ENCODE peak calls at places on chromosomes 5 and 9, in five cellular contexts. W is SJSA1, C is body of pancreas, H is pancreas, Z is mesenchymal stem cell. X is an unnamed sample.

GRCh38 chr5:14251733-14252132 is 108.6 kb downstream of the TRIO start:
- DNase-seq in W (no peak), C (no peak), H (no peak), Z (no peak), X (no peak)

GRCh38 chr9:89969156-89969566 is 364.3 kb downstream of the GADD45G start:
- DNase-seq in W (no peak), C (no peak), H (no peak), Z (peak), X (no peak)

GRCh38 chr5:74478328-74478727 is 162.2 kb downstream of the ENC1 start:
- DNase-seq in W (no peak), C (no peak), H (no peak), Z (no peak), X (no peak)

GRCh38 chr9:117734082-117734481 is 29.9 kb downstream of the TLR4 start:
- DNase-seq in W (no peak), C (no peak), H (no peak), Z (no peak), X (no peak)

GRCh38 chr5:78568212-78568611 is 80.4 kb downstream of the LHFPL2 start:
- DNase-seq in W (no peak), C (no peak), H (no peak), Z (no peak), X (no peak)

GRCh38 chr5:170296935-170297588 is 515 bp downstream of the LCP2 start:
- DNase-seq in W (no peak), C (no peak), H (no peak), Z (no peak), X (no peak)

GRCh38 chr9:125521462-125522327 is 185.3 kb downstream of the MAPKAP1 start:
- DNase-seq in W (peak), C (no peak), H (no peak), Z (peak), X (peak)

GRCh38 chr5:117892360-117892759 is 1096.0 kb downstream of the DTWD2 start:
- DNase-seq in W (no peak), C (no peak), H (no peak), Z (no peak), X (no peak)

GRCh38 chr9:95507456-95508241 is 9.1 kb downstream of the PTCH1 start:
- DNase-seq in W (peak), C (peak), H (no peak), Z (peak), X (peak)

GRCh38 chr5:1411099-1411498 is 34.1 kb downstream of the SLC6A3 start:
- DNase-seq in W (no peak), C (no peak), H (peak), Z (no peak), X (no peak)

GRCh38 chr5:43073597-43074546 is 33.8 kb upstream of the ANXA2R start:
- DNase-seq in W (peak), C (no peak), H (no peak), Z (peak), X (peak)

GRCh38 chr5:94517490-94518108 is 100.8 kb downstream of the KIAA0825 start:
- DNase-seq in W (no peak), C (no peak), H (no peak), Z (no peak), X (no peak)

GRCh38 chr9:86614871-86615849 is 260.9 kb upstream of the TUT7 start:
- DNase-seq in W (peak), C (peak), H (no peak), Z (no peak), X (no peak)

GRCh38 chr5:58937031-58937681 is 354.3 kb downstream of the RAB3C start:
- DNase-seq in W (no peak), C (no peak), H (no peak), Z (no peak), X (no peak)

GRCh38 chr5:58932057-58932594 is 349.3 kb downstream of the RAB3C start:
- DNase-seq in W (no peak), C (no peak), H (no peak), Z (no peak), X (no peak)

GRCh38 chr5:58938568-58939424 is 355.9 kb downstream of the RAB3C start:
- DNase-seq in W (no peak), C (no peak), H (no peak), Z (no peak), X (no peak)

GRCh38 chr5:58933891-58934628 is 351.2 kb downstream of the RAB3C start:
- DNase-seq in W (no peak), C (no peak), H (no peak), Z (no peak), X (no peak)

GRCh38 chr5:58934629-58935097 is 351.8 kb downstream of the RAB3C start:
- DNase-seq in W (no peak), C (no peak), H (no peak), Z (no peak), X (no peak)
- H3K27ac ChIP-seq in W (no peak), C (no peak), H (no peak), Z (no peak), X (no peak)

GRCh38 chr5:147483197-147483790 is 26.6 kb downstream of the DPYSL3 start:
- DNase-seq in W (no peak), C (no peak), H (no peak), Z (no peak), X (no peak)

GRCh38 chr5:147483961-147484707 is 25.7 kb downstream of the DPYSL3 start:
- DNase-seq in W (peak), C (peak), H (no peak), Z (peak), X (no peak)

GRCh38 chr5:147484708-147485020 is 25.2 kb downstream of the DPYSL3 start:
- DNase-seq in W (no peak), C (no peak), H (no peak), Z (peak), X (no peak)

GRCh38 chr5:147485814-147486213 is 24.1 kb downstream of the DPYSL3 start:
- DNase-seq in W (no peak), C (no peak), H (no peak), Z (no peak), X (no peak)

DNA sequence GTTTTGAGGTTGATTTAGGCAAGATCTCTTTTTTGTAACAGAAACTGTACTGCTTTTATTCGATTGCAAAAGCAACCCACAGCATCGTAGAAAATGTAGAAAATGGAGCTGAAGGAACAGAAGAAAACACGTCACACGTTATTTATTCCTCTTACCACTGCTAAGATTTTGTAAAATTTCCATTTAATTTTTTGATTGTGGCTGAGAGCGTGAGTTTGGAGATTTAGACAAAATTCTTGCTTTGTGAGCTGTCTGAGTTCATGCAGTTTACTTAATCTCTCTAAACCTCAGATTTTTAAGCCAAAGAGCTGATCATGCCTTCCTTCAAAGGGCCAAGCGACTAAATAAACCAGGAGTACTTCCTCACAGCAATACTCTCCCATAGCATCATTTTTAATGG is 24.8 kb downstream of the DPYSL3 start:
- DNase-seq in W (no peak), C (no peak), H (no peak), Z (peak), X (no peak)
- H3K27ac ChIP-seq in W (peak), C (no peak), H (no peak), Z (no peak), X (no peak)

DNA sequence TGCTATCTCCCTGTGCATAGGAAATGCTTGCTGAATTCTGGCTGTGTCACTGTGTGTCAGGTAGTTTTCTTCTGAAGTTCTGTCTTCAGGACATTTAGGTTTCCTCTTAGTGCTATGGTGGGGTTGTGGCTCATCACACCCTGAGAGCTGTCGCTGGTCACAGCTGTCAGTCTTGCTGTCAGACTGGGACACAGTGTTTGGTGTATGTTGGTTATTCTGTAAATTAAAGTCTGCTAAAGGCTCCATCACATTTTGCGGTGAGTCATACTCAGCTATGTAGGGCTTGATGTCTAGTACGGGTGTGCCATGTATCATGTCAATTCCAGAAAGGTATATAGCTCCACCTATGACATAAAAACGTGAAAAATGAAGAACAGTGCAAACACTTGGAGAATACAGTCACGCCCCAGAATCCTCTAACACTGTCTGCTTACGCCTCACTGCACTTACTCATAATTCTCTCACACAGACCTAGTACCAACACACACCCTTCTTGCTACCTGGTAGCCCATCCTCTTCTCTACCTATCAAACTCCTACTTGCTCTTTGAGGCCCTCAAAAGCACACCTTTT is 11.9 kb downstream of the TRMO start:
- DNase-seq in W (no peak), C (no peak), H (no peak), Z (no peak), X (no peak)
- H3K27ac ChIP-seq in W (no peak), C (no peak), H (no peak), Z (no peak), X (no peak)

DNA sequence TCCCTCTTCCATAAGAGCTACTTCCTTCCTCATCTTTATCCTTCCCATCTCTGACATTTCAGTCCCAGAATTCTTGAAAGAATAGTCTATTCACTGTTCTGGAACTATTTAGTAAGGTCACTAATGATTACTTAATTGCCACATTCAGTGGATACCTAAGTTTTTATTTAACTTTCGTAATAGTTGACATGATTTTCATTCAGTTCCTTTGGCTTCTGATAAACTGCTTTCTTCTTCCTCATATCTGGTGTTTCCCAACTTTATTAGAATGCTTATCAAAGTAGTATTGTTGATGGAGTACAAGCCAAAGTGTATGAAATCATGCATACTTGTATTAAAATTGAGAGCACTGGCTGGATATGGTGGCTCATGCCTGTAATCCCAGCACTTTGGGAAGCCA is 10.8 kb downstream of the UBE2D2 start:
- DNase-seq in W (no peak), C (no peak), H (no peak), Z (no peak), X (no peak)
- H3K27ac ChIP-seq in W (no peak), C (no peak), H (no peak), Z (no peak), X (no peak)

GRCh38 chr5:80213467-80213866 is 42.4 kb downstream of the SERINC5 start:
- DNase-seq in W (no peak), C (no peak), H (no peak), Z (no peak), X (no peak)

GRCh38 chr5:80211292-80211691 is 44.6 kb downstream of the SERINC5 start:
- DNase-seq in W (no peak), C (no peak), H (no peak), Z (no peak), X (no peak)

GRCh38 chr5:80215523-80215922 is 40.3 kb downstream of the SERINC5 start:
- DNase-seq in W (no peak), C (no peak), H (no peak), Z (no peak), X (no peak)

GRCh38 chr5:80210014-80210413 is 45.8 kb downstream of the SERINC5 start:
- DNase-seq in W (no peak), C (no peak), H (no peak), Z (no peak), X (no peak)

DNA sequence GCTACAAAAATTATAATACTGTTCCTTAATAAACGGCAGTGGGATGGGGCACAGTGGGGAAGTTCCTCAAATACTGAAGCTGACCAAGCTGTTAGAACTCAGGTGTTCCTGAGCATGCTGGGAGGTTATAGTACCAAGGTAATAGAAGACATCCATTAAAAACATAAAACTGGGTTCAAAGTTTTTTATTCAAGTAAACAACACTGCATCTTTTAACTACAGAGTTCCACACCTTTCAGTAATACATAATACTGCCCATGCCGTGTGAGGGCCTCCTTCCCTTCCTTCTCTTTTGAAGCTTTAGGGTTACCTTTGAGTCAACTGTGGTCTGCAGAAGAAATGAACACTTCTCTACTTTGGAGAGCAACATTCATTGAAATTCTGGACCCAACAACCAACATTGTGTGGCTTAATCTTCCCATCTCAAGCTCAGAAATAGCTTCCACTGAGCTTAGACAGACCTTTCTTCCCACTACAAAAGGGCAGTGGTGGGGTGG is 43.6 kb downstream of the SERINC5 start:
- DNase-seq in W (no peak), C (no peak), H (no peak), Z (no peak), X (no peak)
- H3K27ac ChIP-seq in W (no peak), C (no peak), H (no peak), Z (no peak), X (no peak)

GRCh38 chr5:56319281-56320242 is 86.4 kb upstream of the ANKRD55 start:
- DNase-seq in W (peak), C (no peak), H (no peak), Z (peak), X (no peak)

GRCh38 chr5:56321236-56321881 is 88.2 kb upstream of the ANKRD55 start:
- DNase-seq in W (no peak), C (no peak), H (no peak), Z (no peak), X (no peak)

GRCh38 chr5:56320686-56321085 is 87.6 kb upstream of the ANKRD55 start:
- DNase-seq in W (no peak), C (no peak), H (no peak), Z (no peak), X (no peak)

GRCh38 chr5:56316302-56316994 is 83.3 kb upstream of the ANKRD55 start:
- DNase-seq in W (no peak), C (no peak), H (no peak), Z (no peak), X (no peak)

DNA sequence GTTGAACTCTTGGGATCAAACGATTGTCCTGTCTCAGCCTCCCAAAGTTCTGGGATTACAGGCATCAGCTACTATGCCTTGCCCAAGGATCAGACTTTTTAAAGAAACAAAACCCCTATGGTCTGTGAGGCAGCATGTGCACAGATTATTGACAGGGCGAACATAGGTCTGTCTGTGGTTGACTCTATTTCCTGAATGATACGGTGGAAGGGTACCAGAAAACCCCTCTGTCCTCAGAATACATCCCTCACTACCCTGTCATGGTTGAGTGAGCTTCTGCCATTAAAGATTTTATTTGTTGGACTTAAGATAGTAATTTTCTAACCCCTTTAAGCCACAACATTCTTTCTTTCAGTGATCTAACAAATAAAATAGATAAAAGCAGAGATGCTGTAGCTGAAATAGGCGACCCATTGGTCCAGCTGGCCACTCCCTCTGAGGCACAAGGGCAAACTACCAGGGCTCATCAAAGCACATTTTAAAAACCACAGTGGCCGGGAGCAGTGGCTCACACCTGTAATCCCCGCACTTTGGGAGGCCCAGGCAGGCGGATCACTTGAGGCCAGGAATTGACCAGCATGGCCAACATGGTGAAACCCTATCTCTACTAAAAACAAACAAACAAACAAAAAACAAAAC is 84.9 kb upstream of the ANKRD55 start:
- DNase-seq in W (no peak), C (no peak), H (no peak), Z (no peak), X (no peak)
- H3K27ac ChIP-seq in W (peak), C (no peak), H (no peak), Z (peak), X (no peak)

DNA sequence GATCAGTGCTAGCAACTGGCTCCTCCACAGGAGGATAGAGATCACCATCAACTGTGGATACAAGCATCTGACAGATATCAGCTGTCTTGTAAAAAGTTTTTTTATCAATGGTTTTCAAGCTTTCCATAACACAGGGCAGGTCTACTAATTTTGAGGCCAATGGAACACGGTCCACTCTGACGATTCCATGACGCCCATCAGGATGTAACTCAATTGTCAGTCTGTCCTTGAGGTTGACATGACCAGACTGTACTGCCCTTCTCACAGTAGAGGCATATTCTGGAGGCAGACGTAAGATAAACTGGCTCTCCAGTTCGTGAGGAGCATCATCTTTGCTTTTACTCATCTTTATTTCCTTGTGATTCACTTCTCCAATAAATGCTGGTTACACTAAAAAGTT is 885 bp downstream of the TAF7 start:
- DNase-seq in W (no peak), C (no peak), H (no peak), Z (no peak), X (no peak)
- H3K27ac ChIP-seq in W (peak), C (no peak), H (peak), Z (no peak), X (peak)

GRCh38 chr9:129945314-129945713 is 97.7 kb downstream of the FNBP1 start:
- DNase-seq in W (no peak), C (no peak), H (no peak), Z (no peak), X (no peak)
- H3K27ac ChIP-seq in W (no peak), C (no peak), H (no peak), Z (no peak), X (no peak)

X was measured in HCT116.